ENCODE peak calls at places on chromosome 16, in five cellular contexts. A is cortex of kidney, Y is sigmoid colon, L is Kasumi-1, X is fibroblast of mammary gland. Z is an unnamed sample.

GRCh38 chr16:79966226-79966625 is 365.7 kb upstream of the MAF start:
- DNase-seq in A (no peak), Y (no peak), X (no peak), L (no peak), Z (no peak)

GRCh38 chr16:76265434-76266045 is 11.7 kb upstream of the CNTNAP4 start:
- DNase-seq in Y (no peak), L (peak), X (peak), A (no peak), Z (no peak)

GRCh38 chr16:80347900-80348299 is 192.9 kb upstream of the DYNLRB2 start:
- DNase-seq in L (no peak), X (no peak), Y (no peak), A (no peak), Z (no peak)

GRCh38 chr16:9516444-9516843 is 425.0 kb downstream of the HAPSTR1 start:
- DNase-seq in Y (no peak), L (no peak), X (no peak), A (no peak), Z (no peak)

GRCh38 chr16:442976-443375 is 17.5 kb downstream of the RAB11FIP3 start:
- DNase-seq in A (no peak), X (no peak), Y (no peak), L (no peak), Z (no peak)

GRCh38 chr16:46884513-46885293 is 541 bp downstream of the GPT2 start:
- DNase-seq in Y (no peak), L (no peak), X (no peak), A (no peak), Z (no peak)

GRCh38 chr16:73196670-73197069 is 148.7 kb upstream of the ZFHX3 start:
- DNase-seq in X (peak), L (peak), Y (peak), A (no peak), Z (peak)

GRCh38 chr16:85683363-85683762 is 5.4 kb downstream of the GINS2 start:
- DNase-seq in Y (no peak), X (no peak), L (peak), A (no peak), Z (no peak)

GRCh38 chr16:6600167-6600566 is 732.5 kb upstream of the RBFOX1 start:
- DNase-seq in A (no peak), Y (no peak), L (no peak), X (no peak), Z (no peak)

GRCh38 chr16:65666132-65666869 is 544.4 kb upstream of the CDH11 start:
- DNase-seq in L (no peak), A (no peak), Y (no peak), X (no peak), Z (no peak)

GRCh38 chr16:65318138-65318537 is 196.3 kb upstream of the CDH11 start:
- DNase-seq in Y (no peak), L (no peak), A (no peak), X (no peak), Z (no peak)

GRCh38 chr16:30046178-30046577 is 15.1 kb upstream of the TLCD3B start:
- DNase-seq in L (no peak), A (no peak), Y (no peak), X (no peak), Z (no peak)

GRCh38 chr16:67667817-67668494 is 1.3 kb downstream of the C16orf86 start:
- DNase-seq in X (peak), A (no peak), Y (peak), L (peak), Z (peak)

GRCh38 chr16:19071811-19072777 is 4.7 kb downstream of the COQ7 start:
- DNase-seq in X (peak), Y (no peak), L (peak), A (no peak), Z (no peak)

GRCh38 chr16:82641336-82641984 is 14.7 kb downstream of the CDH13 start:
- DNase-seq in A (no peak), Y (no peak), X (peak), L (no peak), Z (no peak)

GRCh38 chr16:84931107-84931494 is 80.2 kb downstream of the ZDHHC7 start:
- DNase-seq in L (no peak), Y (no peak), A (no peak), X (no peak), Z (no peak)

GRCh38 chr16:74463888-74464287 is 42.6 kb upstream of the CLEC18B start:
- DNase-seq in Y (no peak), A (no peak), X (no peak), L (peak), Z (no peak)

GRCh38 chr16:57007050-57007449 is 17.7 kb downstream of the NLRC5 start:
- DNase-seq in A (no peak), Y (no peak), X (no peak), L (no peak), Z (no peak)

GRCh38 chr16:88705746-88706287 is 391 bp downstream of the RNF166 start:
- DNase-seq in A (no peak), L (no peak), X (no peak), Y (no peak), Z (no peak)

GRCh38 chr16:85574672-85575475 is 38.2 kb upstream of the GSE1 start:
- DNase-seq in A (no peak), Y (no peak), L (no peak), X (no peak), Z (no peak)

GRCh38 chr16:450800-451512 is 25.5 kb downstream of the RAB11FIP3 start:
- DNase-seq in X (no peak), Y (no peak), A (no peak), L (no peak), Z (no peak)

GRCh38 chr16:58107228-58107627 is 22.0 kb downstream of the CFAP20 start:
- DNase-seq in Y (no peak), X (no peak), A (no peak), L (no peak), Z (no peak)

GRCh38 chr16:87328846-87329245 is 11.7 kb upstream of the C16orf95 start:
- DNase-seq in L (no peak), X (no peak), Y (no peak), A (no peak), Z (no peak)

GRCh38 chr16:17459903-17460521 is 10.7 kb downstream of the XYLT1 start:
- DNase-seq in A (no peak), L (no peak), X (peak), Y (no peak), Z (no peak)

GRCh38 chr16:680625-680945 is 375 bp downstream of the STUB1 start:
- DNase-seq in X (no peak), L (no peak), A (no peak), Y (no peak), Z (no peak)